ENCODE peak calls at places on chromosomes 16 and 17, in five cellular contexts. One of them, this sample, is unnamed.

GRCh38 chr17:39622380-39623006 is 4.3 kb upstream of the PPP1R1B start:
- DNase-seq in stomach: no peak
- DNase-seq in CD4-positive, CD25-positive, alpha-beta regulatory T cell: peak
- DNase-seq in HAP-1: no peak
- DNase-seq in ascending aorta: peak
- DNase-seq in this sample: no peak

GRCh38 chr16:27444015-27444414 is 42.0 kb downstream of the IL21R start:
- DNase-seq in HAP-1: no peak
- DNase-seq in ascending aorta: no peak
- DNase-seq in CD4-positive, CD25-positive, alpha-beta regulatory T cell: no peak
- DNase-seq in stomach: no peak
- DNase-seq in this sample: no peak

GRCh38 chr16:76488065-76488417 is 210.8 kb downstream of the CNTNAP4 start:
- DNase-seq in HAP-1: no peak
- DNase-seq in stomach: no peak
- DNase-seq in ascending aorta: no peak
- DNase-seq in CD4-positive, CD25-positive, alpha-beta regulatory T cell: no peak
- DNase-seq in this sample: no peak

GRCh38 chr16:70805787-70806186 is 4.8 kb upstream of the VAC14 start:
- DNase-seq in stomach: no peak
- DNase-seq in CD4-positive, CD25-positive, alpha-beta regulatory T cell: no peak
- DNase-seq in HAP-1: no peak
- DNase-seq in ascending aorta: no peak
- DNase-seq in this sample: no peak

GRCh38 chr17:74975943-74976342 is 3.4 kb upstream of the HID1 start:
- DNase-seq in stomach: no peak
- DNase-seq in ascending aorta: no peak
- DNase-seq in HAP-1: no peak
- DNase-seq in CD4-positive, CD25-positive, alpha-beta regulatory T cell: no peak
- DNase-seq in this sample: no peak

GRCh38 chr16:26316683-26317464 is 625.1 kb downstream of the HS3ST4 start:
- DNase-seq in ascending aorta: no peak
- DNase-seq in stomach: no peak
- DNase-seq in HAP-1: no peak
- DNase-seq in CD4-positive, CD25-positive, alpha-beta regulatory T cell: no peak
- DNase-seq in this sample: no peak

GRCh38 chr17:73156166-73156840 is 8.5 kb upstream of the SSTR2 start:
- DNase-seq in ascending aorta: peak
- DNase-seq in HAP-1: peak
- DNase-seq in stomach: peak
- DNase-seq in CD4-positive, CD25-positive, alpha-beta regulatory T cell: peak
- DNase-seq in this sample: peak

GRCh38 chr16:25546781-25547180 is 145.0 kb upstream of the HS3ST4 start:
- DNase-seq in ascending aorta: no peak
- DNase-seq in HAP-1: no peak
- DNase-seq in stomach: no peak
- DNase-seq in CD4-positive, CD25-positive, alpha-beta regulatory T cell: no peak
- DNase-seq in this sample: no peak

GRCh38 chr16:89596957-89597644 is 16.3 kb upstream of the DPEP1 start:
- DNase-seq in HAP-1: no peak
- DNase-seq in stomach: no peak
- DNase-seq in CD4-positive, CD25-positive, alpha-beta regulatory T cell: no peak
- DNase-seq in ascending aorta: no peak
- DNase-seq in this sample: no peak

GRCh38 chr17:35519442-35519841 is 18.0 kb downstream of the SLFN12L start:
- DNase-seq in ascending aorta: no peak
- DNase-seq in stomach: no peak
- DNase-seq in HAP-1: no peak
- DNase-seq in CD4-positive, CD25-positive, alpha-beta regulatory T cell: no peak
- DNase-seq in this sample: no peak

GRCh38 chr16:58026139-58026704 is 668 bp downstream of the MMP15 start:
- DNase-seq in CD4-positive, CD25-positive, alpha-beta regulatory T cell: no peak
- DNase-seq in HAP-1: peak
- DNase-seq in ascending aorta: no peak
- DNase-seq in stomach: peak
- DNase-seq in this sample: no peak

GRCh38 chr17:1078831-1079561 is 82.1 kb downstream of the TIMM22 start:
- DNase-seq in HAP-1: no peak
- DNase-seq in ascending aorta: no peak
- DNase-seq in stomach: no peak
- DNase-seq in CD4-positive, CD25-positive, alpha-beta regulatory T cell: no peak
- DNase-seq in this sample: no peak

GRCh38 chr17:78168906-78169793 is 769 bp downstream of the SYNGR2 start:
- DNase-seq in stomach: peak
- DNase-seq in CD4-positive, CD25-positive, alpha-beta regulatory T cell: no peak
- DNase-seq in ascending aorta: peak
- DNase-seq in HAP-1: peak
- DNase-seq in this sample: no peak

GRCh38 chr16:13956635-13957196 is 36.8 kb downstream of the ERCC4 start:
- DNase-seq in stomach: no peak
- DNase-seq in HAP-1: no peak
- DNase-seq in ascending aorta: no peak
- DNase-seq in CD4-positive, CD25-positive, alpha-beta regulatory T cell: no peak
- DNase-seq in this sample: no peak

GRCh38 chr16:19542138-19542821 is 13.2 kb upstream of the VPS35L start:
- DNase-seq in stomach: no peak
- DNase-seq in CD4-positive, CD25-positive, alpha-beta regulatory T cell: no peak
- DNase-seq in HAP-1: no peak
- DNase-seq in ascending aorta: no peak
- DNase-seq in this sample: no peak

GRCh38 chr16:23148166-23148512 is 1.1 kb downstream of the USP31 start:
- DNase-seq in HAP-1: no peak
- DNase-seq in CD4-positive, CD25-positive, alpha-beta regulatory T cell: no peak
- DNase-seq in ascending aorta: no peak
- DNase-seq in stomach: no peak
- DNase-seq in this sample: no peak

GRCh38 chr17:17506893-17507464 is 10.8 kb upstream of the RASD1 start:
- DNase-seq in CD4-positive, CD25-positive, alpha-beta regulatory T cell: no peak
- DNase-seq in HAP-1: no peak
- DNase-seq in stomach: peak
- DNase-seq in ascending aorta: no peak
- DNase-seq in this sample: no peak

GRCh38 chr16:81861503-81861902 is 82.4 kb downstream of the PLCG2 start:
- DNase-seq in ascending aorta: no peak
- DNase-seq in HAP-1: no peak
- DNase-seq in CD4-positive, CD25-positive, alpha-beta regulatory T cell: no peak
- DNase-seq in stomach: no peak
- DNase-seq in this sample: no peak

GRCh38 chr17:1122681-1123396 is 56.9 kb downstream of the ABR start:
- DNase-seq in ascending aorta: peak
- DNase-seq in CD4-positive, CD25-positive, alpha-beta regulatory T cell: peak
- DNase-seq in HAP-1: peak
- DNase-seq in stomach: peak
- DNase-seq in this sample: peak

GRCh38 chr17:50292465-50292864 is 18.2 kb downstream of the TMEM92 start:
- DNase-seq in ascending aorta: no peak
- DNase-seq in stomach: no peak
- DNase-seq in HAP-1: no peak
- DNase-seq in CD4-positive, CD25-positive, alpha-beta regulatory T cell: no peak
- DNase-seq in this sample: no peak

GRCh38 chr16:56910654-56911539 is 21.0 kb upstream of the HERPUD1 start:
- DNase-seq in stomach: no peak
- DNase-seq in HAP-1: no peak
- DNase-seq in ascending aorta: peak
- DNase-seq in CD4-positive, CD25-positive, alpha-beta regulatory T cell: no peak
- DNase-seq in this sample: peak

GRCh38 chr17:34760931-34761500 is 181.6 kb downstream of the TMEM132E start:
- DNase-seq in stomach: no peak
- DNase-seq in HAP-1: no peak
- DNase-seq in CD4-positive, CD25-positive, alpha-beta regulatory T cell: no peak
- DNase-seq in ascending aorta: peak
- DNase-seq in this sample: no peak

GRCh38 chr16:81581107-81581506 is 136.5 kb downstream of the CMIP start:
- DNase-seq in CD4-positive, CD25-positive, alpha-beta regulatory T cell: no peak
- DNase-seq in HAP-1: no peak
- DNase-seq in ascending aorta: no peak
- DNase-seq in stomach: peak
- DNase-seq in this sample: no peak

GRCh38 chr16:70697601-70698170 is 11.8 kb upstream of the MTSS2 start:
- DNase-seq in HAP-1: no peak
- DNase-seq in stomach: no peak
- DNase-seq in CD4-positive, CD25-positive, alpha-beta regulatory T cell: no peak
- DNase-seq in ascending aorta: no peak
- DNase-seq in this sample: no peak

GRCh38 chr17:27907976-27908558 is 14.9 kb upstream of the LYRM9 start:
- DNase-seq in HAP-1: no peak
- DNase-seq in ascending aorta: no peak
- DNase-seq in stomach: no peak
- DNase-seq in CD4-positive, CD25-positive, alpha-beta regulatory T cell: no peak
- DNase-seq in this sample: no peak

GRCh38 chr16:70589998-70590471 is 56.3 kb upstream of the IL34 start:
- DNase-seq in stomach: no peak
- DNase-seq in CD4-positive, CD25-positive, alpha-beta regulatory T cell: no peak
- DNase-seq in HAP-1: no peak
- DNase-seq in ascending aorta: peak
- DNase-seq in this sample: no peak

GRCh38 chr17:4232168-4232813 is 31.5 kb downstream of the ANKFY1 start:
- DNase-seq in ascending aorta: no peak
- DNase-seq in CD4-positive, CD25-positive, alpha-beta regulatory T cell: peak
- DNase-seq in stomach: no peak
- DNase-seq in HAP-1: no peak
- DNase-seq in this sample: peak

GRCh38 chr17:77722366-77722765 is 236.1 kb upstream of the TNRC6C start:
- DNase-seq in stomach: no peak
- DNase-seq in CD4-positive, CD25-positive, alpha-beta regulatory T cell: no peak
- DNase-seq in HAP-1: no peak
- DNase-seq in ascending aorta: peak
- DNase-seq in this sample: no peak

GRCh38 chr16:22736791-22737190 is 77.2 kb upstream of the HS3ST2 start:
- DNase-seq in CD4-positive, CD25-positive, alpha-beta regulatory T cell: no peak
- DNase-seq in stomach: no peak
- DNase-seq in HAP-1: no peak
- DNase-seq in ascending aorta: no peak
- DNase-seq in this sample: no peak

GRCh38 chr16:59067207-59067606 is 333.1 kb upstream of the GOT2 start:
- DNase-seq in HAP-1: no peak
- DNase-seq in ascending aorta: no peak
- DNase-seq in stomach: no peak
- DNase-seq in CD4-positive, CD25-positive, alpha-beta regulatory T cell: no peak
- DNase-seq in this sample: no peak

GRCh38 chr17:73394523-73395450 is 83.0 kb upstream of the CDC42EP4 start:
- DNase-seq in CD4-positive, CD25-positive, alpha-beta regulatory T cell: no peak
- DNase-seq in HAP-1: no peak
- DNase-seq in stomach: no peak
- DNase-seq in ascending aorta: no peak
- DNase-seq in this sample: no peak

GRCh38 chr16:3950343-3951193 is 70.1 kb upstream of the CREBBP start:
- DNase-seq in stomach: peak
- DNase-seq in ascending aorta: peak
- DNase-seq in HAP-1: no peak
- DNase-seq in CD4-positive, CD25-positive, alpha-beta regulatory T cell: no peak
- DNase-seq in this sample: no peak

GRCh38 chr17:78787444-78787843 is 5.4 kb upstream of the CYTH1 start:
- DNase-seq in ascending aorta: no peak
- DNase-seq in CD4-positive, CD25-positive, alpha-beta regulatory T cell: no peak
- DNase-seq in HAP-1: no peak
- DNase-seq in stomach: no peak
- DNase-seq in this sample: no peak

GRCh38 chr17:81802856-81803643 is 900 bp upstream of the GCGR start:
- DNase-seq in ascending aorta: no peak
- DNase-seq in CD4-positive, CD25-positive, alpha-beta regulatory T cell: no peak
- DNase-seq in HAP-1: no peak
- DNase-seq in stomach: no peak
- DNase-seq in this sample: no peak
- H3K4me3 ChIP-seq in ascending aorta: no peak
- H3K4me3 ChIP-seq in CD4-positive, CD25-positive, alpha-beta regulatory T cell: no peak
- H3K4me3 ChIP-seq in HAP-1: no peak
- H3K4me3 ChIP-seq in stomach: no peak
- H3K4me3 ChIP-seq in this sample: no peak

GRCh38 chr16:65142276-65142675 is 20.4 kb upstream of the CDH11 start:
- DNase-seq in ascending aorta: no peak
- DNase-seq in HAP-1: no peak
- DNase-seq in CD4-positive, CD25-positive, alpha-beta regulatory T cell: no peak
- DNase-seq in stomach: no peak
- DNase-seq in this sample: no peak
- H3K4me3 ChIP-seq in ascending aorta: no peak
- H3K4me3 ChIP-seq in HAP-1: no peak
- H3K4me3 ChIP-seq in CD4-positive, CD25-positive, alpha-beta regulatory T cell: no peak
- H3K4me3 ChIP-seq in stomach: no peak
- H3K4me3 ChIP-seq in this sample: no peak

GRCh38 chr16:68234188-68235104 is 1.5 kb downstream of the ESRP2 start:
- DNase-seq in stomach: peak
- DNase-seq in CD4-positive, CD25-positive, alpha-beta regulatory T cell: no peak
- DNase-seq in ascending aorta: peak
- DNase-seq in HAP-1: no peak
- DNase-seq in this sample: no peak
- H3K4me3 ChIP-seq in stomach: peak
- H3K4me3 ChIP-seq in CD4-positive, CD25-positive, alpha-beta regulatory T cell: no peak
- H3K4me3 ChIP-seq in ascending aorta: no peak
- H3K4me3 ChIP-seq in HAP-1: no peak
- H3K4me3 ChIP-seq in this sample: no peak

GRCh38 chr17:43817826-43818225 is 15.1 kb downstream of the MPP3 start:
- DNase-seq in CD4-positive, CD25-positive, alpha-beta regulatory T cell: no peak
- DNase-seq in stomach: no peak
- DNase-seq in HAP-1: no peak
- DNase-seq in ascending aorta: no peak
- DNase-seq in this sample: no peak
- H3K4me3 ChIP-seq in CD4-positive, CD25-positive, alpha-beta regulatory T cell: no peak
- H3K4me3 ChIP-seq in stomach: no peak
- H3K4me3 ChIP-seq in HAP-1: no peak
- H3K4me3 ChIP-seq in ascending aorta: no peak
- H3K4me3 ChIP-seq in this sample: no peak

DNA sequence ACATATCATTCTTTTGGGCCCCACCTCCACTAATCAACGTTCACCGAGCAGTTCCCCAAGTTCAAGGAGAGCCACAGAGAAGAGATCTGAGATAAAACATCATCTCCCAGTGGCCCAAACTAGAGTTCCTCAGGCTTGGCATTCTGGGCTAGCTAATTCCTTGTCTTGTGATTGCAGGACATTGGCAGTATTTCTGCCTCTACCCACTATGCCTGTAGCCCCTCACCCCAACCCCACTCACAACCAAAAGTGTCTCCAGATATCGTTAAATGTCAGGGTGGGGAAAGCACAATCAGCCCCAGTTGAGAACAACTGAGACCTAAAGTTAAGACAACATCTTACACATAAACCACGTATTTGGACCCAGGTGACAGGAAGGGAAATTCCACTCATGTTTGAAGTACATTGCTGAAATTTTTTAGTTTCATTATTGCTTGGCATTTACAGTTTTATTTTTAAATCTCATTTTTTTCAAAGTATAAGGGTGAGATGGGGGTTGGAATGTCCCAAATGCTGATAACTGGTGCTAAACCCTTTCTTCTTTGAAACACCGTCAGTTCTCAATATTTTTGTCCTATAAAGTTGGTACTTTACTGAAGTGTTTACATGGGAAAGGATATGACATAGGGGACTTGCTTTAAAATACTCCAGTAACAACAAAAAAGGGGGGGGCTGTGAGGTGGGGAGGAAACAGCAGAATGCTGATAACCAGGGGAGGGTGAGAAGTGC is 13.6 kb downstream of the ZC3H7A start:
- DNase-seq in CD4-positive, CD25-positive, alpha-beta regulatory T cell: peak
- DNase-seq in HAP-1: no peak
- DNase-seq in stomach: no peak
- DNase-seq in ascending aorta: no peak
- DNase-seq in this sample: peak
- H3K4me3 ChIP-seq in CD4-positive, CD25-positive, alpha-beta regulatory T cell: peak
- H3K4me3 ChIP-seq in HAP-1: no peak
- H3K4me3 ChIP-seq in stomach: peak
- H3K4me3 ChIP-seq in ascending aorta: peak
- H3K4me3 ChIP-seq in this sample: no peak

This sample was measured in Jurkat, Clone E6-1.